ENCODE peak calls at places on chromosomes 11 and 22, in nine cellular contexts. One of them, this sample, is unnamed.

GRCh38 chr11:133841279-133842043 is 3.9 kb downstream of the SPATA19 start:
- DNase-seq in right atrium auricular region: no peak
- DNase-seq in activated CD8-positive, alpha-beta memory T cell treated with anti-CD3 and anti-CD28 coated beads, Interleukin-2, amount 10 ng/mL, durations not matched to agents 7 days and 5 days: no peak
- DNase-seq in T follicular helper cell: no peak
- DNase-seq in A172: no peak
- DNase-seq in activated T-cell treated with anti-CD3 and anti-CD28 coated beads, Interleukin-2, amount 50 U/mL, for 72 hours: no peak
- DNase-seq in HTR-8/SVneo: no peak
- DNase-seq in choroid plexus epithelial cell: no peak
- DNase-seq in Ammon's horn: no peak
- DNase-seq in this sample: peak

GRCh38 chr11:112961146-112961668 is at the start of gene NCAM1:
- DNase-seq in right atrium auricular region: peak
- DNase-seq in activated CD8-positive, alpha-beta memory T cell treated with anti-CD3 and anti-CD28 coated beads, Interleukin-2, amount 10 ng/mL, durations not matched to agents 7 days and 5 days: no peak
- DNase-seq in T follicular helper cell: no peak
- DNase-seq in A172: peak
- DNase-seq in activated T-cell treated with anti-CD3 and anti-CD28 coated beads, Interleukin-2, amount 50 U/mL, for 72 hours: peak
- DNase-seq in HTR-8/SVneo: peak
- DNase-seq in choroid plexus epithelial cell: peak
- DNase-seq in Ammon's horn: peak
- DNase-seq in this sample: peak

GRCh38 chr11:122069946-122070345 is 46.1 kb downstream of the BLID start:
- DNase-seq in right atrium auricular region: peak
- DNase-seq in activated CD8-positive, alpha-beta memory T cell treated with anti-CD3 and anti-CD28 coated beads, Interleukin-2, amount 10 ng/mL, durations not matched to agents 7 days and 5 days: no peak
- DNase-seq in T follicular helper cell: no peak
- DNase-seq in A172: peak
- DNase-seq in activated T-cell treated with anti-CD3 and anti-CD28 coated beads, Interleukin-2, amount 50 U/mL, for 72 hours: no peak
- DNase-seq in HTR-8/SVneo: peak
- DNase-seq in choroid plexus epithelial cell: peak
- DNase-seq in Ammon's horn: peak
- DNase-seq in this sample: no peak

GRCh38 chr11:77776455-77776854 is 44.1 kb downstream of the RSF1 start:
- DNase-seq in right atrium auricular region: no peak
- DNase-seq in activated CD8-positive, alpha-beta memory T cell treated with anti-CD3 and anti-CD28 coated beads, Interleukin-2, amount 10 ng/mL, durations not matched to agents 7 days and 5 days: no peak
- DNase-seq in T follicular helper cell: no peak
- DNase-seq in A172: no peak
- DNase-seq in activated T-cell treated with anti-CD3 and anti-CD28 coated beads, Interleukin-2, amount 50 U/mL, for 72 hours: no peak
- DNase-seq in HTR-8/SVneo: no peak
- DNase-seq in choroid plexus epithelial cell: peak
- DNase-seq in Ammon's horn: no peak
- DNase-seq in this sample: no peak

GRCh38 chr22:32389685-32390084 is 22.4 kb downstream of the RTCB start:
- DNase-seq in right atrium auricular region: no peak
- DNase-seq in activated CD8-positive, alpha-beta memory T cell treated with anti-CD3 and anti-CD28 coated beads, Interleukin-2, amount 10 ng/mL, durations not matched to agents 7 days and 5 days: no peak
- DNase-seq in T follicular helper cell: no peak
- DNase-seq in A172: peak
- DNase-seq in activated T-cell treated with anti-CD3 and anti-CD28 coated beads, Interleukin-2, amount 50 U/mL, for 72 hours: peak
- DNase-seq in HTR-8/SVneo: no peak
- DNase-seq in choroid plexus epithelial cell: peak
- DNase-seq in Ammon's horn: no peak
- DNase-seq in this sample: no peak

GRCh38 chr11:35852056-35852455 is 91.8 kb upstream of the LDLRAD3 start:
- DNase-seq in right atrium auricular region: no peak
- DNase-seq in activated CD8-positive, alpha-beta memory T cell treated with anti-CD3 and anti-CD28 coated beads, Interleukin-2, amount 10 ng/mL, durations not matched to agents 7 days and 5 days: no peak
- DNase-seq in T follicular helper cell: no peak
- DNase-seq in A172: no peak
- DNase-seq in activated T-cell treated with anti-CD3 and anti-CD28 coated beads, Interleukin-2, amount 50 U/mL, for 72 hours: no peak
- DNase-seq in HTR-8/SVneo: no peak
- DNase-seq in choroid plexus epithelial cell: peak
- DNase-seq in Ammon's horn: peak
- DNase-seq in this sample: no peak

GRCh38 chr22:42353883-42354727 is 78.1 kb downstream of the NFAM1 start:
- DNase-seq in right atrium auricular region: no peak
- DNase-seq in activated CD8-positive, alpha-beta memory T cell treated with anti-CD3 and anti-CD28 coated beads, Interleukin-2, amount 10 ng/mL, durations not matched to agents 7 days and 5 days: no peak
- DNase-seq in T follicular helper cell: no peak
- DNase-seq in A172: no peak
- DNase-seq in activated T-cell treated with anti-CD3 and anti-CD28 coated beads, Interleukin-2, amount 50 U/mL, for 72 hours: no peak
- DNase-seq in HTR-8/SVneo: no peak
- DNase-seq in choroid plexus epithelial cell: no peak
- DNase-seq in Ammon's horn: no peak
- DNase-seq in this sample: no peak

GRCh38 chr11:45593992-45594391 is 71.4 kb downstream of the CHST1 start:
- DNase-seq in right atrium auricular region: no peak
- DNase-seq in activated CD8-positive, alpha-beta memory T cell treated with anti-CD3 and anti-CD28 coated beads, Interleukin-2, amount 10 ng/mL, durations not matched to agents 7 days and 5 days: no peak
- DNase-seq in T follicular helper cell: no peak
- DNase-seq in A172: peak
- DNase-seq in activated T-cell treated with anti-CD3 and anti-CD28 coated beads, Interleukin-2, amount 50 U/mL, for 72 hours: no peak
- DNase-seq in HTR-8/SVneo: no peak
- DNase-seq in choroid plexus epithelial cell: no peak
- DNase-seq in Ammon's horn: no peak
- DNase-seq in this sample: no peak

GRCh38 chr11:119416606-119417580 is 6.1 kb downstream of the THY1 start:
- DNase-seq in right atrium auricular region: no peak
- DNase-seq in activated CD8-positive, alpha-beta memory T cell treated with anti-CD3 and anti-CD28 coated beads, Interleukin-2, amount 10 ng/mL, durations not matched to agents 7 days and 5 days: no peak
- DNase-seq in T follicular helper cell: no peak
- DNase-seq in A172: peak
- DNase-seq in activated T-cell treated with anti-CD3 and anti-CD28 coated beads, Interleukin-2, amount 50 U/mL, for 72 hours: no peak
- DNase-seq in HTR-8/SVneo: peak
- DNase-seq in choroid plexus epithelial cell: no peak
- DNase-seq in Ammon's horn: peak
- DNase-seq in this sample: no peak

GRCh38 chr11:2744166-2744565 is 44.4 kb upstream of the KCNQ1OT1 start:
- DNase-seq in right atrium auricular region: no peak
- DNase-seq in activated CD8-positive, alpha-beta memory T cell treated with anti-CD3 and anti-CD28 coated beads, Interleukin-2, amount 10 ng/mL, durations not matched to agents 7 days and 5 days: no peak
- DNase-seq in T follicular helper cell: no peak
- DNase-seq in A172: no peak
- DNase-seq in activated T-cell treated with anti-CD3 and anti-CD28 coated beads, Interleukin-2, amount 50 U/mL, for 72 hours: no peak
- DNase-seq in HTR-8/SVneo: no peak
- DNase-seq in choroid plexus epithelial cell: no peak
- DNase-seq in Ammon's horn: no peak
- DNase-seq in this sample: no peak

GRCh38 chr11:66327171-66328035 is 8.8 kb downstream of the RIN1 start:
- DNase-seq in right atrium auricular region: no peak
- DNase-seq in activated CD8-positive, alpha-beta memory T cell treated with anti-CD3 and anti-CD28 coated beads, Interleukin-2, amount 10 ng/mL, durations not matched to agents 7 days and 5 days: no peak
- DNase-seq in T follicular helper cell: no peak
- DNase-seq in A172: peak
- DNase-seq in activated T-cell treated with anti-CD3 and anti-CD28 coated beads, Interleukin-2, amount 50 U/mL, for 72 hours: no peak
- DNase-seq in HTR-8/SVneo: peak
- DNase-seq in choroid plexus epithelial cell: peak
- DNase-seq in Ammon's horn: no peak
- DNase-seq in this sample: no peak

GRCh38 chr11:21820176-21820575 is 372.7 kb upstream of the ANO5 start:
- DNase-seq in right atrium auricular region: no peak
- DNase-seq in activated CD8-positive, alpha-beta memory T cell treated with anti-CD3 and anti-CD28 coated beads, Interleukin-2, amount 10 ng/mL, durations not matched to agents 7 days and 5 days: no peak
- DNase-seq in T follicular helper cell: no peak
- DNase-seq in A172: no peak
- DNase-seq in activated T-cell treated with anti-CD3 and anti-CD28 coated beads, Interleukin-2, amount 50 U/mL, for 72 hours: no peak
- DNase-seq in HTR-8/SVneo: no peak
- DNase-seq in choroid plexus epithelial cell: no peak
- DNase-seq in Ammon's horn: no peak
- DNase-seq in this sample: no peak

GRCh38 chr11:9616858-9617257 is 43.4 kb downstream of the WEE1 start:
- DNase-seq in right atrium auricular region: no peak
- DNase-seq in activated CD8-positive, alpha-beta memory T cell treated with anti-CD3 and anti-CD28 coated beads, Interleukin-2, amount 10 ng/mL, durations not matched to agents 7 days and 5 days: no peak
- DNase-seq in T follicular helper cell: no peak
- DNase-seq in A172: peak
- DNase-seq in activated T-cell treated with anti-CD3 and anti-CD28 coated beads, Interleukin-2, amount 50 U/mL, for 72 hours: peak
- DNase-seq in HTR-8/SVneo: no peak
- DNase-seq in choroid plexus epithelial cell: no peak
- DNase-seq in Ammon's horn: no peak
- DNase-seq in this sample: no peak

GRCh38 chr22:44586337-44586990 is 88.4 kb upstream of the RTL6 start:
- DNase-seq in right atrium auricular region: no peak
- DNase-seq in activated CD8-positive, alpha-beta memory T cell treated with anti-CD3 and anti-CD28 coated beads, Interleukin-2, amount 10 ng/mL, durations not matched to agents 7 days and 5 days: no peak
- DNase-seq in T follicular helper cell: no peak
- DNase-seq in A172: no peak
- DNase-seq in activated T-cell treated with anti-CD3 and anti-CD28 coated beads, Interleukin-2, amount 50 U/mL, for 72 hours: no peak
- DNase-seq in HTR-8/SVneo: no peak
- DNase-seq in choroid plexus epithelial cell: no peak
- DNase-seq in Ammon's horn: no peak
- DNase-seq in this sample: no peak

GRCh38 chr22:42190274-42190673 is 59.7 kb upstream of the CYP2D6 start:
- DNase-seq in right atrium auricular region: no peak
- DNase-seq in activated CD8-positive, alpha-beta memory T cell treated with anti-CD3 and anti-CD28 coated beads, Interleukin-2, amount 10 ng/mL, durations not matched to agents 7 days and 5 days: no peak
- DNase-seq in T follicular helper cell: no peak
- DNase-seq in A172: no peak
- DNase-seq in activated T-cell treated with anti-CD3 and anti-CD28 coated beads, Interleukin-2, amount 50 U/mL, for 72 hours: no peak
- DNase-seq in HTR-8/SVneo: no peak
- DNase-seq in choroid plexus epithelial cell: no peak
- DNase-seq in Ammon's horn: no peak
- DNase-seq in this sample: no peak

GRCh38 chr11:127458561-127458960 is 458.0 kb upstream of the KIRREL3 start:
- DNase-seq in right atrium auricular region: no peak
- DNase-seq in activated CD8-positive, alpha-beta memory T cell treated with anti-CD3 and anti-CD28 coated beads, Interleukin-2, amount 10 ng/mL, durations not matched to agents 7 days and 5 days: no peak
- DNase-seq in T follicular helper cell: no peak
- DNase-seq in A172: no peak
- DNase-seq in activated T-cell treated with anti-CD3 and anti-CD28 coated beads, Interleukin-2, amount 50 U/mL, for 72 hours: no peak
- DNase-seq in HTR-8/SVneo: no peak
- DNase-seq in choroid plexus epithelial cell: no peak
- DNase-seq in Ammon's horn: no peak
- DNase-seq in this sample: no peak

GRCh38 chr11:14971865-14972580 is at the start of gene CALCA:
- DNase-seq in right atrium auricular region: no peak
- DNase-seq in activated CD8-positive, alpha-beta memory T cell treated with anti-CD3 and anti-CD28 coated beads, Interleukin-2, amount 10 ng/mL, durations not matched to agents 7 days and 5 days: no peak
- DNase-seq in T follicular helper cell: no peak
- DNase-seq in A172: no peak
- DNase-seq in activated T-cell treated with anti-CD3 and anti-CD28 coated beads, Interleukin-2, amount 50 U/mL, for 72 hours: no peak
- DNase-seq in HTR-8/SVneo: no peak
- DNase-seq in choroid plexus epithelial cell: no peak
- DNase-seq in Ammon's horn: no peak
- DNase-seq in this sample: no peak

GRCh38 chr11:76939219-76939631 is 78.5 kb downstream of the ACER3 start:
- DNase-seq in right atrium auricular region: no peak
- DNase-seq in activated CD8-positive, alpha-beta memory T cell treated with anti-CD3 and anti-CD28 coated beads, Interleukin-2, amount 10 ng/mL, durations not matched to agents 7 days and 5 days: no peak
- DNase-seq in T follicular helper cell: no peak
- DNase-seq in A172: peak
- DNase-seq in activated T-cell treated with anti-CD3 and anti-CD28 coated beads, Interleukin-2, amount 50 U/mL, for 72 hours: no peak
- DNase-seq in HTR-8/SVneo: no peak
- DNase-seq in choroid plexus epithelial cell: no peak
- DNase-seq in Ammon's horn: no peak
- DNase-seq in this sample: no peak

GRCh38 chr11:130448416-130449068 is at the start of gene ADAMTS15:
- DNase-seq in right atrium auricular region: peak
- DNase-seq in activated CD8-positive, alpha-beta memory T cell treated with anti-CD3 and anti-CD28 coated beads, Interleukin-2, amount 10 ng/mL, durations not matched to agents 7 days and 5 days: peak
- DNase-seq in T follicular helper cell: no peak
- DNase-seq in A172: peak
- DNase-seq in activated T-cell treated with anti-CD3 and anti-CD28 coated beads, Interleukin-2, amount 50 U/mL, for 72 hours: peak
- DNase-seq in HTR-8/SVneo: peak
- DNase-seq in choroid plexus epithelial cell: peak
- DNase-seq in Ammon's horn: peak
- DNase-seq in this sample: no peak

This sample was measured in vagina.